ENCODE peak calls at places on chromosomes 16 and 17, in four cellular contexts. One of them, this sample, is unnamed. For H3K4me1, the result is how much of the 10 kb centered on the place peaks cover.

GRCh38 chr17:78174332-78174869 is 6.0 kb downstream of the SYNGR2 start:
- DNase-seq in cardiac muscle cell: no peak
- DNase-seq in testis: peak
- DNase-seq in neuronal stem cell: no peak
- DNase-seq in this sample: peak

GRCh38 chr17:13931752-13932477 is 137.4 kb upstream of the COX10 start:
- DNase-seq in cardiac muscle cell: peak
- DNase-seq in testis: peak
- DNase-seq in neuronal stem cell: no peak
- DNase-seq in this sample: no peak

GRCh38 chr17:41654134-41654907 is 29.9 kb upstream of the KRT17 start:
- DNase-seq in cardiac muscle cell: no peak
- DNase-seq in testis: no peak
- DNase-seq in neuronal stem cell: no peak
- DNase-seq in this sample: peak

GRCh38 chr16:11497851-11498289 is 88.8 kb downstream of the LITAF start:
- DNase-seq in cardiac muscle cell: peak
- DNase-seq in testis: peak
- DNase-seq in neuronal stem cell: no peak
- DNase-seq in this sample: no peak

GRCh38 chr17:36921131-36921851 is 16.0 kb upstream of the LHX1 start:
- DNase-seq in cardiac muscle cell: peak
- DNase-seq in testis: no peak
- DNase-seq in neuronal stem cell: no peak
- DNase-seq in this sample: peak

GRCh38 chr17:78715876-78716275 is 66.2 kb downstream of the CYTH1 start:
- DNase-seq in cardiac muscle cell: no peak
- DNase-seq in testis: no peak
- DNase-seq in neuronal stem cell: no peak
- DNase-seq in this sample: no peak

GRCh38 chr17:45388604-45389325 is 43.9 kb downstream of the ARHGAP27 start:
- DNase-seq in cardiac muscle cell: peak
- DNase-seq in testis: no peak
- DNase-seq in neuronal stem cell: no peak
- DNase-seq in this sample: no peak

GRCh38 chr16:73369841-73370240 is 321.9 kb upstream of the ZFHX3 start:
- DNase-seq in cardiac muscle cell: no peak
- DNase-seq in testis: peak
- DNase-seq in neuronal stem cell: no peak
- DNase-seq in this sample: no peak

GRCh38 chr16:66524601-66525164 is 25.2 kb downstream of the TK2 start:
- DNase-seq in cardiac muscle cell: no peak
- DNase-seq in testis: no peak
- DNase-seq in neuronal stem cell: no peak
- DNase-seq in this sample: no peak

GRCh38 chr17:30429155-30429554 is 48.1 kb upstream of the GOSR1 start:
- DNase-seq in cardiac muscle cell: peak
- DNase-seq in testis: no peak
- DNase-seq in neuronal stem cell: no peak
- DNase-seq in this sample: no peak

GRCh38 chr16:14334366-14335105 is 263.4 kb downstream of the MRTFB start:
- DNase-seq in cardiac muscle cell: peak
- DNase-seq in testis: no peak
- DNase-seq in neuronal stem cell: no peak
- DNase-seq in this sample: no peak

GRCh38 chr17:28074010-28074409 is 31.5 kb downstream of the NLK start:
- DNase-seq in cardiac muscle cell: no peak
- DNase-seq in testis: no peak
- DNase-seq in neuronal stem cell: no peak
- DNase-seq in this sample: no peak

GRCh38 chr17:68533887-68534700 is 21.9 kb downstream of the PRKAR1A start:
- DNase-seq in cardiac muscle cell: peak
- DNase-seq in testis: no peak
- DNase-seq in neuronal stem cell: no peak
- DNase-seq in this sample: no peak

GRCh38 chr16:20897253-20897896 is 2.8 kb downstream of the DCUN1D3 start:
- DNase-seq in cardiac muscle cell: peak
- DNase-seq in testis: no peak
- DNase-seq in neuronal stem cell: no peak
- DNase-seq in this sample: no peak

GRCh38 chr17:9109933-9110332 is 88.6 kb downstream of the NTN1 start:
- DNase-seq in cardiac muscle cell: no peak
- DNase-seq in testis: no peak
- DNase-seq in neuronal stem cell: no peak
- DNase-seq in this sample: no peak

GRCh38 chr17:79496422-79497005 is 114.3 kb downstream of the RBFOX3 start:
- DNase-seq in cardiac muscle cell: no peak
- DNase-seq in testis: no peak
- DNase-seq in neuronal stem cell: no peak
- DNase-seq in this sample: no peak

GRCh38 chr16:52456368-52456767 is 90.6 kb downstream of the TOX3 start:
- DNase-seq in cardiac muscle cell: peak
- DNase-seq in testis: no peak
- DNase-seq in neuronal stem cell: peak
- DNase-seq in this sample: no peak

GRCh38 chr17:74296548-74296936 is 22.5 kb downstream of the DNAI2 start:
- DNase-seq in cardiac muscle cell: peak
- DNase-seq in testis: peak
- DNase-seq in neuronal stem cell: peak
- DNase-seq in this sample: peak

GRCh38 chr17:45271603-45272002 is 9.7 kb upstream of the SPATA32 start:
- DNase-seq in cardiac muscle cell: no peak
- DNase-seq in testis: no peak
- DNase-seq in neuronal stem cell: no peak
- DNase-seq in this sample: no peak

GRCh38 chr16:79610771-79611170 is 10.2 kb upstream of the MAF start:
- DNase-seq in cardiac muscle cell: peak
- DNase-seq in testis: no peak
- DNase-seq in neuronal stem cell: no peak
- DNase-seq in this sample: no peak

GRCh38 chr17:41773190-41773588 is 13.3 kb downstream of the JUP start:
- DNase-seq in cardiac muscle cell: peak
- DNase-seq in testis: no peak
- DNase-seq in neuronal stem cell: no peak
- DNase-seq in this sample: peak

GRCh38 chr16:53501216-53501859 is 1.7 kb downstream of the AKTIP start:
- DNase-seq in cardiac muscle cell: no peak
- DNase-seq in testis: no peak
- DNase-seq in neuronal stem cell: no peak
- DNase-seq in this sample: peak

GRCh38 chr17:77287432-77288068 is 146.8 kb downstream of the SEC14L1 start:
- DNase-seq in cardiac muscle cell: peak
- DNase-seq in testis: no peak
- DNase-seq in neuronal stem cell: no peak
- DNase-seq in this sample: peak

GRCh38 chr16:87278191-87279093 is 38.8 kb downstream of the C16orf95 start:
- DNase-seq in cardiac muscle cell: peak
- DNase-seq in testis: peak
- DNase-seq in neuronal stem cell: peak
- DNase-seq in this sample: peak

GRCh38 chr16:11253009-11253994 is 2.7 kb downstream of the SOCS1 start:
- DNase-seq in cardiac muscle cell: no peak
- DNase-seq in testis: no peak
- DNase-seq in neuronal stem cell: no peak
- DNase-seq in this sample: no peak

GRCh38 chr16:82439678-82440293 is 187.0 kb upstream of the CDH13 start:
- DNase-seq in cardiac muscle cell: peak
- DNase-seq in testis: peak
- DNase-seq in neuronal stem cell: no peak
- DNase-seq in this sample: no peak

GRCh38 chr17:45813051-45813731 is 29.1 kb downstream of the CRHR1 start:
- DNase-seq in cardiac muscle cell: peak
- DNase-seq in testis: no peak
- DNase-seq in neuronal stem cell: peak
- DNase-seq in this sample: no peak

GRCh38 chr17:68600123-68600880 is 865 bp downstream of the FAM20A start:
- DNase-seq in cardiac muscle cell: no peak
- DNase-seq in testis: peak
- DNase-seq in neuronal stem cell: peak
- DNase-seq in this sample: no peak

GRCh38 chr16:81544691-81545365 is 100.2 kb downstream of the CMIP start:
- DNase-seq in cardiac muscle cell: peak
- DNase-seq in testis: no peak
- DNase-seq in neuronal stem cell: no peak
- DNase-seq in this sample: no peak

GRCh38 chr17:77753691-77754265 is 204.7 kb upstream of the TNRC6C start:
- DNase-seq in cardiac muscle cell: no peak
- DNase-seq in testis: no peak
- DNase-seq in neuronal stem cell: no peak
- DNase-seq in this sample: no peak

GRCh38 chr17:37067555-37068111 is 118.9 kb downstream of the AATF start:
- DNase-seq in cardiac muscle cell: peak
- DNase-seq in testis: no peak
- DNase-seq in neuronal stem cell: no peak
- DNase-seq in this sample: peak

GRCh38 chr17:66508896-66509843 is 206.8 kb downstream of the PRKCA start:
- DNase-seq in cardiac muscle cell: peak
- DNase-seq in testis: no peak
- DNase-seq in neuronal stem cell: no peak
- DNase-seq in this sample: peak

GRCh38 chr16:74455619-74456289 is 34.5 kb upstream of the CLEC18B start:
- DNase-seq in cardiac muscle cell: peak
- DNase-seq in testis: no peak
- DNase-seq in neuronal stem cell: no peak
- DNase-seq in this sample: no peak

GRCh38 chr16:4212934-4213296 is 29.0 kb downstream of the SRL start:
- DNase-seq in cardiac muscle cell: peak
- DNase-seq in testis: no peak
- DNase-seq in neuronal stem cell: no peak
- DNase-seq in this sample: peak

DNA sequence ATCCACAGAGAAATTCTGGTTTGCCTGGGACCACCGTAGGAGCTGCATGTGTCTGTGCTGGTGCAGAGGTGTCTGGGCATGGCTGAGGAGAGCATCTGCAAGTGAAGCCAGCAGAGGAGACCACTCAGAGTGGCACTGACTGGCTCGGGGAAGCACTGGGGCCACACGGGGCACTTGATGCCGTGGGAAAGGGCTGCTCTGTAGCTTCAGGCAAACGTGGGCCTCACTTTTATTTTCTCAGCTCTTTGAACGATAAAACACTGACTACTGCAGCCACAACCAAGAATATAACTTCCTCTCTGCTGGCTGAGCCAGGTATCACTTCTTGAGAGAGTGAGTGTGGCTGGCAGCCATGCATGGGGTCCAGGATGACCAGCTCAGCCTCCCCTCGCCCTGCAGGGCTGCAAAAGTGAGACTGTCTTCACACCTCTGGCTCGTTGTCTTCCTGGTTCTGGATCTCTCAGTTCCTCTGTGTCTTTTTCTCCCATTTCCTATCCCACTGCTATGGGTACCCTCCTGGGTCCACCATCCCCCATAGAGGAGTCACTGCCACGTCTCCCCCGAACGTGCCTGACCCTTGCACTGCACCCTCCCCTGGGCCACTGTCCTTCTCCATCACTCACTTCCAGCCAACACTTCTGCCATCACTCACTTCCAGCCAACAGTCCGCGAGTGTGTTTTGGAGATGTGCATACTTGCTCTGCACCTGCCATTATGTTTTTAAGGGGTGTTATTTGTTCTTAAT is 201.4 kb upstream of the CHMP6 start:
- DNase-seq in cardiac muscle cell: no peak
- DNase-seq in testis: no peak
- DNase-seq in neuronal stem cell: no peak
- DNase-seq in this sample: no peak
- H3K4me3 ChIP-seq in cardiac muscle cell: no peak
- H3K4me3 ChIP-seq in testis: no peak
- H3K4me3 ChIP-seq in neuronal stem cell: no peak
- H3K4me3 ChIP-seq in this sample: no peak

GRCh38 chr17:18185832-18186231 is 2.2 kb downstream of the ALKBH5 start:
- DNase-seq in cardiac muscle cell: no peak
- DNase-seq in testis: no peak
- DNase-seq in neuronal stem cell: no peak
- DNase-seq in this sample: no peak
- H3K4me1 ChIP-seq in cardiac muscle cell: under half
- H3K4me1 ChIP-seq in testis: half or more
- H3K4me1 ChIP-seq in neuronal stem cell: under half
- H3K4me1 ChIP-seq in this sample: under half

DNA sequence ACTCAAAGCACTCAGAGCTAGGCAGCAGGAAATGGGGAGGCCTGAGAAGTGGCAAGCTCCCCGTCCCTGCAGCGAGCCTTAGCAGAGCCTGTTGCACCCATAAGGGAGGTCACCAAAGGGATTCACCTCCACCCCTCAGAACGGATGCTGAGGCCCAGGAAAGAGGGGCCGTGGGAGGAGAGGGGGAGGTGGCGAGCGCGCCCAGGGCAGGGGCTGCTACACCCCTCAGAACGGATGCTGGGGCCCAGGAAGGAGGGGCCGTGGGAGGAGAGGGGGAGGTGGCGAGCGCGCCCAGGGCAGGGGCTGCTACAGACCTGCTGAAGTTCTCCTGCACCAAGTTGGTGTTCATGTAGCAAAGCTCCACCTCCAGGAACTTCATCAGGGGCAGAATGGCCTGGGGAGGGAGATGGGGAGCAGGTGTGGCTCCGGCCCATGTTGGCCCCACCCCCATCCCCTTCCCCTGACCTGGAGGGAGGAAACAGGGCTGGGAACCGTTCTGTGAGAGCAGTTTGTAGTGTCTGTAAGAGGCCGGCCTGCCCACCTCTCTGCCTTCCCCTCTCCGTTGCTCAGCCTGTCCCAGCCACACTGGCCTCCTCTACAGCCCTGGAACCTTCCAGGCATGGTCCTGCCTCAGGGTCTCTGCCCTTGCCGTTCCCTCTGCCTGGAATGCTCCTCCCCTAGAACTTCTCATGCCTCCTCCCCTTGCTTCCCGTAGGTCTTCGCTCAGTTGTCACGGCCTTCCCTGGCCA is 11.4 kb downstream of the UNC13D start:
- DNase-seq in cardiac muscle cell: no peak
- DNase-seq in testis: no peak
- DNase-seq in neuronal stem cell: no peak
- DNase-seq in this sample: no peak
- H3K4me3 ChIP-seq in cardiac muscle cell: no peak
- H3K4me3 ChIP-seq in testis: no peak
- H3K4me3 ChIP-seq in neuronal stem cell: no peak
- H3K4me3 ChIP-seq in this sample: no peak

DNA sequence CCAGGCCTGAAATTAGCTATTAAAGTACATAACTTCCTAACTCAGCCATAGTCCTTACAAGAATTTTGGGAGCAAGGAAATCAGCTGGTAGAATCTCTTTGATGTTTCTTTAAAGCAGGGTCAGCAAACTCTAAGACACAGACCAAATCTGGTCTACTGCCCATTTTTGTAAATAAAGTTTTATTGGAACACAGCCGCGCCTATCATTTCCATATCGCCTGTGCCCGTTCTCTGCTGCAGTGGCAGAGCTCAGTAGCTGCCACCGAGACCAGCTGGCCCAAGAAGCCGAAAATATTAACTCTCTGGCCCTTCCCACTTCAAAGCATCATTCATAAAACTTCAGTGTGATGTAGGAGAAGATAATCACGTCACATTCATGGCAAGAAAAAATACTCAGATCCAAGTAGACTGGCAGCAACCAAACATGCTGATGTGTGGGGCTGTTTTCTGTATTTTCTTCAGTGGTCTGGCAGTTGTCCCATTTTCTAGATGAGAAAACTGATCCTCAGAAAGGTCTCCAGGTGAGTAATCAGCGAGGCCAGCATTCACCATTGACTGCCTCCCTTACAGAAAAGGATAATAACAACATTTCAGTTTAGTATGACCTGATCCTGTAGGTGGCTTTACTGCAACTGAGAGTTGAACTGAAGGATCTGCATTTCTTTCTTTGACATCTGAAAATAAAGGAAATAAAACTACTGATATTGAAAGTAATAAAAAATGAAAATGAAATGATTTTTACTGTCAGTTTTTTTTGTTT is 18.0 kb upstream of the HSBP1 start:
- DNase-seq in cardiac muscle cell: no peak
- DNase-seq in testis: no peak
- DNase-seq in neuronal stem cell: no peak
- DNase-seq in this sample: no peak
- H3K4me1 ChIP-seq in cardiac muscle cell: under half
- H3K4me1 ChIP-seq in testis: under half
- H3K4me1 ChIP-seq in neuronal stem cell: under half
- H3K4me1 ChIP-seq in this sample: under half